ENCODE peak calls at places on chromosome X, in nine cellular contexts. T is right lobe of liver, K is testis, O is transverse colon, S is lower leg skin, F is IMR-90, R is breast epithelium, I is adrenal gland, J is suprapubic skin. A is an unnamed sample.

GRCh38 chrX:21638311-21638710 is 19.8 kb downstream of the KLHL34 start:
- DNase-seq in F (peak), K (no peak), R (no peak), J (no peak), O (no peak), S (no peak), I (no peak), T (no peak), A (no peak)

GRCh38 chrX:9566150-9566621 is 101.3 kb downstream of the TBL1X start:
- DNase-seq in F (peak), T (peak), R (peak), J (no peak), O (peak), K (peak), I (peak), S (peak), A (no peak)

GRCh38 chrX:143437439-143437838 is 79.8 kb downstream of the SPANXN3 start:
- DNase-seq in K (no peak), O (no peak), S (no peak), R (no peak), I (no peak), F (no peak), T (no peak), J (no peak), A (peak)

GRCh38 chrX:9089652-9090051 is 55.7 kb upstream of the FAM9B start:
- DNase-seq in F (no peak), I (no peak), J (no peak), S (no peak), K (no peak), T (no peak), O (no peak), R (no peak), A (peak)

GRCh38 chrX:150355898-150356297 is 7.2 kb upstream of the MAMLD1 start:
- DNase-seq in J (no peak), S (peak), F (no peak), T (no peak), R (no peak), O (no peak), I (no peak), K (no peak), A (no peak)

GRCh38 chrX:71053217-71053621 is 14.9 kb downstream of the SNX12 start:
- DNase-seq in S (no peak), K (peak), O (no peak), J (no peak), T (no peak), F (no peak), I (peak), R (no peak), A (no peak)

GRCh38 chrX:130834149-130834548 is 68.9 kb downstream of the ENOX2 start:
- DNase-seq in R (no peak), J (no peak), F (no peak), I (no peak), O (no peak), T (no peak), S (no peak), K (no peak), A (peak)

GRCh38 chrX:48958635-48959094 is 1.3 kb upstream of the OTUD5 start:
- DNase-seq in T (peak), K (no peak), J (no peak), R (peak), I (peak), F (peak), S (no peak), O (peak), A (peak)

GRCh38 chrX:135596495-135596894 is 76.0 kb downstream of the INTS6L start:
- DNase-seq in J (no peak), T (peak), K (peak), I (peak), O (peak), F (peak), S (no peak), R (no peak), A (peak)

GRCh38 chrX:134431894-134432293 is 28.1 kb upstream of the HPRT1 start:
- DNase-seq in F (peak), J (no peak), T (no peak), K (no peak), S (no peak), O (no peak), I (no peak), R (no peak), A (peak)

GRCh38 chrX:20432048-20432447 is 165.3 kb upstream of the RPS6KA3 start:
- DNase-seq in R (no peak), I (no peak), F (peak), T (no peak), J (no peak), K (no peak), O (no peak), S (no peak), A (no peak)

GRCh38 chrX:105331244-105331643 is 110.8 kb upstream of the TEX13A start:
- DNase-seq in T (no peak), O (no peak), J (no peak), K (no peak), I (no peak), R (no peak), F (peak), S (no peak), A (no peak)

GRCh38 chrX:140860718-140861117 is 141.7 kb upstream of the SPANXB1 start:
- DNase-seq in K (no peak), R (no peak), O (no peak), T (no peak), J (no peak), I (no peak), S (no peak), F (no peak), A (no peak)

GRCh38 chrX:116657071-116657470 is 194.3 kb upstream of the CT83 start:
- DNase-seq in F (no peak), I (no peak), J (no peak), K (no peak), R (no peak), T (no peak), O (no peak), S (no peak), A (no peak)

GRCh38 chrX:29662759-29663503 is 552.4 kb upstream of the MAGEB2 start:
- DNase-seq in K (no peak), I (no peak), S (no peak), O (no peak), F (peak), J (no peak), T (no peak), R (no peak), A (peak)

GRCh38 chrX:18994713-18995112 is 10.8 kb upstream of the PHKA2 start:
- DNase-seq in R (no peak), K (no peak), T (no peak), S (no peak), O (no peak), J (no peak), I (no peak), F (peak), A (no peak)

GRCh38 chrX:76172325-76172887 is 456 bp upstream of the PBDC1 start:
- DNase-seq in O (no peak), T (no peak), K (no peak), S (no peak), R (no peak), J (no peak), I (no peak), F (no peak), A (no peak)

DNA sequence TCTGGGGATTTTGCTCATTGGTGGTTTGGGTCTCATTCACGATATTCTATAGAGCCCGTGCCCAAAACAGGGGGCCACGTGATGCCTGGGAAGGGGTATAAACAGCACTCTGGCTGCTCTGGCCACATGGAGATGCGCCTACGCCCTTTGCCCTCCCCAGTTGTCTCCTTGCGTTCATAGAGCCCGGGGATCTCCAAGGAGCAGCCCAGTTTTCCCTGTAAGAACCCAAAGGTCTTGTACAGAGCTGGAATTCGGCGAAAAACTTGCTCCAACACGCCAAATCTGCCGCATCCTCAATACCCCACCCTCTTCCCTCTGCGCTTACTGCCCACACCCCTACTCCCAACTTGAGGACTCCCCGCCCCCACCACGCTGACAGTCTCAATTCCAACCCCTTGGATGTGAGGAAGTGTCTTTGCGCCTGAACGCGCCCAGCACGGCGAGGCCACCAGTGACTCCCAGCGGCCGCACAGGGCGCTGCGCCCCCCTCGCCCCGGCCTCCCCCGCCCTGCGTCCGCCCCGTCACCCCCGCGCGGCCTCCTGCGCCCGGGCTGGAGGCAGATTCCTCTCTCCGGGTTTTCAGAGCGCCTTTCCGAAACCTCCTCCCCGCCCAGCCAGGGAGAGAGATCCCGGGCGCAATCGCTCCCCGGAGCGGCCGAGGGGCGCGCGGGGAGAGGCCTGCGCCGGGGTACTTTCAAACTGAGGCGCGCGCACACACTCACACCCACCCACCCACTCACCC is at the start of gene NHS:
- DNase-seq in T (peak), F (peak), S (peak), O (peak), R (peak), I (peak), K (peak), J (no peak), A (no peak)
- TF ChIP-seq POLR2A in T (no peak), F (no peak), S (no peak), O (no peak), R (no peak), I (no peak), K (no peak), J (no peak), A (no peak)

DNA sequence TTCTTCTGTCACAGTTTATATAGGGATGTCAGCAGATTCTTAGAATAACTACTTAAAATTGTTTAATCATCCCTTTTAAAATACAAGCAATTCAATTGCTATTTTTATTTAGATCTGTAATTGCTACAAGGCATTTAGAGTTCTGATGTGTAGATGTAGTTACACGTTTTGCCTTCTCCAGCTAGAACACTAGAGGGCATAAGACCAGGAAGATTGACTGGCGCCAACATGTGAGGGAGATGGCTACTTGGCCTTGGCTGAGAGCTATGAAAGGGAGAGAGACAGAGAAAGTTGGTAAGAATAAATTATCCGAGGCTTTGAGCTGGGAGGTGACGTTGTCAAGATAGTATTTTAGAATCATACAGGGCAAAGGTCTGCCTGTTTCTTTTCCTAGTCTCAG is 563.7 kb upstream of the PRKX start:
- DNase-seq in F (no peak), K (no peak), T (no peak), J (no peak), R (no peak), I (no peak), S (no peak), O (no peak), A (peak)
- TF ChIP-seq CTCF in F (no peak), K (no peak), T (no peak), J (no peak), R (no peak), I (no peak), S (no peak), O (no peak), A (peak)

DNA sequence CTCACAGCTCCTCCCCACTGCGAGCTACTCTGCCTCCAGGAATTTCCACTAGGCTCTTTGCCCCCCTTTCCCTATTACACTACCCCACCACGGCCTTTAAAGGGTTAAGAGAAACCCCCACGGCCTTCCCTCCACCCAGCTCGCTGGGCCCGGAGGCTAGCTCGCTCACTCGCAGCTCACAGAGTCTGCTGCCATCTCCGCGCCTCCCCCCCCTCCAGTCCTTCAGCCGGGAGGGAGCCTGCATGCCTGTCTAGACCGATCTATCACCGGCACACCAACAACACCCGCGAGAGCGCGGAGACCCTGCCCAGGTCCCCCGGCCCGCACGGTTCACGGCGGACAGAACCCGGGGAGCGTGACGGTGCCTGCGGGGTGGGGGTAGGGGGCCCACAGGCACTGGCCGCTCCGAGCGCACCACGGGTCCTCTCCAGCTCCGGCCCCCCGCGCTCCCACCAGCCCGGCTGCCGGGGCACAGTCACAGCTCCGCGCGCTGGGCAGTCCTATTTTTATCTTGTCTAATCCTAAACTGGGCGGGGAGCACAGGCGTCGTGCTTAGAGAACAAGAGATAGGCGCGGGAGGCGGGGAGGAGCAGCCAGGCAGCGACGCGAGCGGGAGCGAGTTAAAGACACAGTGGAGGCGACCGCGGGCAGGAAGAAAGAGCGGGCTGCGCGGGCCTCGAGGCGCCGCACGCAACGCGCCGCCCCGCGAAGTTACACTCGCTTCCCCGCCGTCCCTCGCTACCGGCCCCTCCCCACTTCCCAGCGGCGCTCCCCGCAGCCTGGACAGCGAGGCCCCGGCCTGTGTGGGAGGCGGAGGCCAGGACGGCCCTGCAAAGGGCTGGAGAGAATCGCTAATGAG is 3.5 kb downstream of the BCOR start:
- DNase-seq in F (peak), J (no peak), S (peak), O (peak), I (peak), R (no peak), K (peak), T (peak), A (peak)
- TF ChIP-seq POLR2A in F (no peak), J (no peak), S (no peak), O (peak), I (no peak), R (no peak), K (no peak), T (peak), A (no peak)

GRCh38 chrX:69424161-69424560 is 80.0 kb upstream of the NALF2 start:
- DNase-seq in R (no peak), F (peak), T (no peak), J (no peak), O (no peak), I (no peak), K (no peak), S (no peak), A (peak)
- TF ChIP-seq CTCF in R (no peak), F (peak), T (peak), J (no peak), O (peak), I (peak), K (no peak), S (no peak), A (peak)

GRCh38 chrX:38717871-38718270 is 83.4 kb upstream of the MID1IP1 start:
- DNase-seq in O (no peak), R (no peak), I (no peak), F (peak), S (no peak), J (no peak), T (no peak), K (peak), A (peak)
- TF ChIP-seq POLR2A in O (no peak), R (no peak), I (no peak), F (no peak), S (no peak), J (no peak), T (no peak), K (no peak), A (no peak)

GRCh38 chrX:25968920-25969319 is 169.2 kb upstream of the MAGEB18 start:
- DNase-seq in J (no peak), K (peak), T (no peak), R (no peak), O (no peak), S (peak), I (peak), F (no peak), A (peak)
- TF ChIP-seq CTCF in J (no peak), K (peak), T (no peak), R (no peak), O (no peak), S (no peak), I (peak), F (peak), A (peak)

GRCh38 chrX:153599192-153600031 is 473 bp upstream of the CCNQ start:
- DNase-seq in I (peak), R (peak), F (peak), O (peak), S (peak), T (peak), K (peak), J (peak), A (peak)
- TF ChIP-seq POLR2A in I (no peak), R (no peak), F (no peak), O (no peak), S (no peak), T (no peak), K (no peak), J (no peak), A (peak)

GRCh38 chrX:38669425-38669824 is 108.1 kb downstream of the TSPAN7 start:
- DNase-seq in F (no peak), T (no peak), S (no peak), J (no peak), O (no peak), K (no peak), R (no peak), I (no peak), A (no peak)

GRCh38 chrX:38664285-38664684 is 102.9 kb downstream of the TSPAN7 start:
- DNase-seq in J (no peak), O (no peak), S (no peak), F (peak), T (no peak), K (peak), R (no peak), I (no peak), A (peak)

GRCh38 chrX:38666909-38667308 is 105.6 kb downstream of the TSPAN7 start:
- DNase-seq in T (no peak), I (no peak), F (no peak), R (no peak), S (no peak), J (no peak), O (no peak), K (no peak), A (no peak)

GRCh38 chrX:38672646-38673045 is 111.3 kb downstream of the TSPAN7 start:
- DNase-seq in T (no peak), J (no peak), S (no peak), O (no peak), R (no peak), I (no peak), F (no peak), K (no peak), A (no peak)

GRCh38 chrX:38668788-38669187 is 107.4 kb downstream of the TSPAN7 start:
- DNase-seq in F (no peak), O (no peak), J (no peak), T (no peak), R (no peak), S (no peak), K (no peak), I (no peak), A (no peak)
- TF ChIP-seq CTCF in F (no peak), O (no peak), J (no peak), T (no peak), R (no peak), S (no peak), K (no peak), I (no peak), A (no peak)

GRCh38 chrX:123696334-123696733 is 36.5 kb downstream of the THOC2 start:
- DNase-seq in J (no peak), F (no peak), T (no peak), R (no peak), I (no peak), O (no peak), S (no peak), K (no peak), A (no peak)
- TF ChIP-seq POLR2A in J (no peak), F (no peak), T (no peak), R (no peak), I (no peak), O (no peak), S (no peak), K (no peak), A (no peak)

DNA sequence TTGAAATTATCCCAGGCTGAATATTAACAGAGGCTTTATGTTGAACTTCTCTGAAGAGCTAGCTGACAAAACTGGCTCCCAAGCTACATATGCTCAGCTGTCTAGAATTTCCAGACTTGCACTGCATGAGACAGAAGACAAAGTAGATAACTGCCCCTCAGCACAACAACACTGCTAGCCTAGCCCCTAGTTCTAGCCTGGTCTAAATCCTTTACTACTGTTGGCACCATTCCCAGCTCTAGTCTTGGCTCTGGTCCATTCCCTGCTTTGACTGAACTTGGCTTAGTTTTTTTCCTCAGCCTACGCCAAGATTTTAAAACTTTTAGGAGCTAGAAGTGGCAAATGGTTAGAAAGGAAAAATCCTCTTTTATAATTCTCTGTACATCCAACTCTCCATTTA is 7.6 kb upstream of the OPHN1 start:
- DNase-seq in R (no peak), O (peak), J (no peak), T (peak), I (peak), K (peak), S (no peak), F (peak), A (no peak)
- TF ChIP-seq CTCF in R (no peak), O (no peak), J (no peak), T (no peak), I (no peak), K (no peak), S (no peak), F (no peak), A (no peak)